ENCODE peak calls at places on chromosomes 2 and 18, in five cellular contexts. L, B, V, C and K are unnamed samples.

GRCh38 chr2:113223813-113224212 is 50.0 kb downstream of the PSD4 start:
- DNase-seq in B (no peak), C (no peak), V (no peak), L (no peak), K (no peak)

GRCh38 chr2:1690056-1690775 is 54.1 kb downstream of the PXDN start:
- DNase-seq in L (no peak), V (no peak), B (no peak), C (no peak), K (no peak)

GRCh38 chr2:206368933-206369569 is 74.3 kb upstream of the ADAM23 start:
- DNase-seq in V (no peak), B (no peak), L (no peak), C (no peak), K (no peak)

GRCh38 chr2:199692489-199692888 is 158.5 kb downstream of the FTCDNL1 start:
- DNase-seq in V (no peak), B (no peak), L (peak), C (no peak), K (no peak)

GRCh38 chr2:134764164-134764563 is 45.4 kb upstream of the TMEM163 start:
- DNase-seq in V (no peak), B (no peak), C (no peak), L (no peak), K (no peak)

GRCh38 chr2:231640646-231641111 is 48.0 kb downstream of the TEX44 start:
- DNase-seq in L (peak), B (no peak), C (peak), V (peak), K (no peak)

GRCh38 chr2:98795535-98795902 is 64.6 kb upstream of the MGAT4A start:
- DNase-seq in B (no peak), L (no peak), V (no peak), C (no peak), K (peak)

GRCh38 chr2:61205132-61205531 is 43.1 kb downstream of the C2orf74 start:
- DNase-seq in B (no peak), L (no peak), V (no peak), C (no peak), K (no peak)

GRCh38 chr2:239826786-239827510 is 198.2 kb downstream of the NDUFA10 start:
- DNase-seq in C (no peak), B (peak), L (no peak), V (peak), K (peak)

GRCh38 chr2:23915327-23915726 is 11.6 kb downstream of the ATAD2B start:
- DNase-seq in C (no peak), B (no peak), L (no peak), V (no peak), K (no peak)

GRCh38 chr2:219684721-219685689 is 57.6 kb downstream of the SLC4A3 start:
- DNase-seq in V (peak), B (no peak), L (peak), C (peak), K (no peak)

GRCh38 chr18:47936975-47937374 is 6.5 kb upstream of the SMAD2 start:
- DNase-seq in V (no peak), C (no peak), B (no peak), L (no peak), K (no peak)

GRCh38 chr2:218474527-218474926 is 55.6 kb downstream of the VIL1 start:
- DNase-seq in V (no peak), B (no peak), C (no peak), L (no peak), K (no peak)

GRCh38 chr2:33719067-33719466 is 120.0 kb upstream of the FAM98A start:
- DNase-seq in C (no peak), B (no peak), V (no peak), L (no peak), K (no peak)

GRCh38 chr18:22253676-22254075 is 84.3 kb downstream of the GATA6 start:
- DNase-seq in L (no peak), B (no peak), V (no peak), C (no peak), K (no peak)

GRCh38 chr18:58590231-58590630 is 38.7 kb downstream of the ALPK2 start:
- DNase-seq in L (peak), B (no peak), V (peak), C (no peak), K (no peak)

GRCh38 chr2:169034256-169034655 is 3.1 kb upstream of the ABCB11 start:
- DNase-seq in L (peak), V (no peak), C (no peak), B (no peak), K (no peak)

GRCh38 chr18:72235422-72235821 is 308.7 kb downstream of the CBLN2 start:
- DNase-seq in B (no peak), V (no peak), C (no peak), L (no peak), K (no peak)

GRCh38 chr2:222671259-222672067 is at the start of gene MOGAT1:
- DNase-seq in V (peak), B (peak), L (peak), C (peak), K (no peak)

GRCh38 chr2:120544522-120544921 is 191.1 kb upstream of the GLI2 start:
- DNase-seq in L (no peak), B (no peak), C (no peak), V (no peak), K (no peak)

GRCh38 chr2:126876631-126877030 is 22.1 kb upstream of the TEX51 start:
- DNase-seq in B (no peak), C (no peak), V (no peak), L (no peak), K (no peak)

GRCh38 chr2:187689372-187689771 is 135.1 kb upstream of the TFPI start:
- DNase-seq in B (no peak), C (no peak), L (peak), V (no peak), K (no peak)

GRCh38 chr2:236998250-236998649 is 87.4 kb upstream of the COPS8 start:
- DNase-seq in C (no peak), V (no peak), B (no peak), L (peak), K (no peak)

GRCh38 chr2:129799036-129799958 is 180.2 kb upstream of the RAB6C start:
- DNase-seq in C (no peak), B (no peak), L (no peak), V (no peak), K (no peak)

GRCh38 chr2:141055526-141055925 is 1075.3 kb downstream of the LRP1B start:
- DNase-seq in V (no peak), C (no peak), L (peak), B (no peak), K (no peak)

GRCh38 chr2:134250840-134251461 is 2.9 kb upstream of the MGAT5 start:
- DNase-seq in B (no peak), L (no peak), V (no peak), C (no peak), K (no peak)

GRCh38 chr2:214492152-214492551 is 81.3 kb downstream of the VWC2L start:
- DNase-seq in L (no peak), B (no peak), V (no peak), C (no peak), K (no peak)

GRCh38 chr18:62957885-62958472 is 242.6 kb downstream of the PHLPP1 start:
- DNase-seq in B (no peak), L (no peak), V (no peak), C (no peak), K (no peak)

GRCh38 chr18:46431522-46432171 is 225.4 kb downstream of the LOXHD1 start:
- DNase-seq in L (no peak), C (no peak), B (no peak), V (no peak), K (no peak)

GRCh38 chr18:31245820-31246219 is 72.1 kb upstream of the DSG1 start:
- DNase-seq in B (no peak), C (no peak), L (no peak), V (no peak), K (no peak)

GRCh38 chr2:241842620-241843211 is 16.0 kb downstream of the PDCD1 start:
- DNase-seq in B (no peak), C (peak), V (peak), L (no peak), K (peak)

GRCh38 chr18:49851624-49852023 is 38.3 kb upstream of the ACAA2 start:
- DNase-seq in V (no peak), B (no peak), C (no peak), L (no peak), K (no peak)

GRCh38 chr2:74814102-74814501 is 19.8 kb upstream of the HK2 start:
- DNase-seq in V (no peak), C (no peak), L (no peak), B (no peak), K (no peak)

GRCh38 chr18:31499157-31499524 is 1.2 kb downstream of the DSG2 start:
- DNase-seq in B (no peak), L (no peak), V (no peak), C (no peak), K (no peak)

GRCh38 chr18:7980136-7980535 is 413.0 kb downstream of the PTPRM start:
- DNase-seq in B (no peak), L (no peak), V (no peak), C (no peak), K (no peak)

GRCh38 chr2:1750935-1751767 is 6.8 kb upstream of the PXDN start:
- DNase-seq in C (peak), B (peak), L (peak), V (peak), K (peak)

GRCh38 chr2:38146302-38146916 is 70.5 kb upstream of the CYP1B1 start:
- DNase-seq in C (peak), L (peak), V (peak), B (no peak), K (no peak)

GRCh38 chr2:141492816-141493215 is 638.0 kb downstream of the LRP1B start:
- DNase-seq in V (no peak), C (no peak), B (no peak), L (no peak), K (no peak)

GRCh38 chr18:56235061-56235772 is 403.2 kb downstream of the TXNL1 start:
- DNase-seq in L (peak), V (no peak), C (no peak), B (no peak), K (no peak)

GRCh38 chr18:56235773-56236115 is 402.6 kb downstream of the TXNL1 start:
- DNase-seq in L (peak), V (no peak), C (no peak), B (no peak), K (no peak)

GRCh38 chr18:56240405-56240804 is 398.0 kb downstream of the TXNL1 start:
- DNase-seq in C (no peak), L (peak), V (no peak), B (no peak), K (no peak)

GRCh38 chr18:56233595-56233994 is 404.8 kb downstream of the TXNL1 start:
- DNase-seq in L (peak), C (no peak), V (peak), B (no peak), K (no peak)

GRCh38 chr18:56238576-56238975 is 399.8 kb downstream of the TXNL1 start:
- DNase-seq in V (no peak), B (no peak), L (no peak), C (no peak), K (no peak)
- TF ChIP-seq CTCF in V (no peak), B (no peak), L (peak), C (no peak), K (no peak)

GRCh38 chr2:203925512-203926158 is 10.9 kb upstream of the ICOS start:
- DNase-seq in V (no peak), L (no peak), B (no peak), C (no peak), K (no peak)

GRCh38 chr2:203934006-203934632 is 2.4 kb upstream of the ICOS start:
- DNase-seq in L (no peak), V (no peak), B (no peak), C (no peak), K (no peak)

DNA sequence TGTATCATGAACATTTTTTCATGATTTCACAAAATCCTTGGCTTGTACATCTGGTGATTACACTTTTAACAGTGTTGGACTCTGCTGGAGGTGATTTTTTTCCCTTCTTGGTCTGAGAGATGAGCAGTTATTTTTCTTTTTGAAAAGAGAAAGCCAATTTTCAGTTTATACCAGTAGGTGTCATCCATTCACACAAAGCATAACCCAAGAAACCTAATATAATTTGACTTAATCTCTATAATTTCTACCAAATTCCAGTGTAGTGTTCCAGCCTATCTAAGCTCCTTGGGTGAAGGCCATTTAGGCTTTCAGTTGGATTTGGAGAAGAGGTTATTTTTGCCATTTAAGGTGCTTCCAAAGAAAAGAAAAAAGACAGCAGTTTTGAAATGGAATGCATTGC is 7.7 kb upstream of the ICOS start:
- DNase-seq in B (no peak), L (peak), C (no peak), V (no peak), K (no peak)
- TF ChIP-seq CTCF in B (peak), L (peak), C (no peak), V (peak), K (peak)

GRCh38 chr18:75369026-75369425 is 58.5 kb downstream of the SMIM21 start:
- DNase-seq in L (no peak), C (no peak), V (no peak), B (no peak), K (no peak)

GRCh38 chr18:75365230-75365629 is 62.3 kb downstream of the SMIM21 start:
- DNase-seq in B (no peak), L (no peak), V (no peak), C (no peak), K (no peak)

GRCh38 chr18:75363446-75364225 is 63.9 kb downstream of the SMIM21 start:
- DNase-seq in V (no peak), L (no peak), C (no peak), B (no peak), K (no peak)

GRCh38 chr18:75364512-75364911 is 63.0 kb downstream of the SMIM21 start:
- DNase-seq in B (no peak), V (no peak), C (no peak), L (peak), K (no peak)

GRCh38 chr18:75365837-75366236 is 61.7 kb downstream of the SMIM21 start:
- DNase-seq in C (no peak), V (no peak), B (no peak), L (no peak), K (no peak)
- TF ChIP-seq CTCF in C (no peak), V (no peak), B (no peak), L (no peak), K (no peak)

GRCh38 chr2:47501374-47502200 is 98.6 kb downstream of the MSH2 start:
- DNase-seq in C (no peak), V (no peak), B (no peak), L (peak), K (no peak)

GRCh38 chr2:47503481-47504070 is 100.6 kb downstream of the MSH2 start:
- DNase-seq in L (no peak), C (no peak), V (no peak), B (no peak), K (no peak)

GRCh38 chr2:47506024-47506423 is 103.1 kb downstream of the MSH2 start:
- DNase-seq in L (no peak), V (no peak), C (no peak), B (no peak), K (no peak)

GRCh38 chr2:47506436-47506835 is 103.5 kb downstream of the MSH2 start:
- DNase-seq in B (no peak), L (no peak), C (no peak), V (no peak), K (no peak)

GRCh38 chr2:47504174-47504810 is 101.3 kb downstream of the MSH2 start:
- DNase-seq in B (no peak), L (no peak), C (no peak), V (no peak), K (no peak)
- TF ChIP-seq CTCF in B (no peak), L (no peak), C (no peak), V (no peak), K (no peak)